ENCODE peak calls at places on chromosomes 3 and 15, in ten cellular contexts. J is AG20443; L is HT-29; M is NCI-H510A treated with DMSO at 0.1 percent for 48 hours; R is Peyer's patch; Q is A673; P is heart left ventricle; X is HEK293T; E is SK-MEL-5; I is stimulated activated CD8-positive, alpha-beta memory T cell treated with anti-CD3 and anti-CD28 coated beads, Interleukin-12 subunit alpha, Interleukin-12 subunit beta, amount 100 ng/mL, for 4 hours. V is an unnamed sample.

GRCh38 chr15:31457161-31457560 is 130.5 kb downstream of the KLF13 start:
- DNase-seq in J (peak; percentile 88), L (no peak), M (no peak), R (no peak), Q (no peak), P (no peak), X (no peak), E (no peak), I (no peak), V (no peak)

GRCh38 chr3:196528639-196529233 is 13.6 kb upstream of the SMCO1 start:
- DNase-seq in J (peak; percentile 90), L (no peak), M (peak; percentile 51), R (peak; percentile 73), Q (peak; percentile 83), P (peak; percentile 78), X (no peak), E (peak; percentile 43), I (peak; percentile 64), V (peak; percentile 79)

GRCh38 chr3:59708202-59708601 is 658.4 kb upstream of the CFAP20DC start:
- DNase-seq in J (no peak), L (no peak), M (no peak), R (no peak), Q (no peak), P (no peak), X (no peak), E (no peak), I (no peak), V (no peak)

GRCh38 chr15:51497806-51498205 is 124.8 kb downstream of the DMXL2 start:
- DNase-seq in J (no peak), L (no peak), M (no peak), R (no peak), Q (peak; percentile 39), P (no peak), X (no peak), E (no peak), I (no peak), V (no peak)

GRCh38 chr3:159252772-159253384 is 451.0 kb downstream of the MFSD1 start:
- DNase-seq in J (peak; percentile 47), L (peak; percentile 80), M (peak; percentile 70), R (no peak), Q (peak; percentile 55), P (no peak), X (peak; percentile 27), E (peak; percentile 76), I (no peak), V (no peak)

GRCh38 chr3:178103140-178103539 is 433.1 kb upstream of the KCNMB2 start:
- DNase-seq in J (no peak), L (no peak), M (no peak), R (no peak), Q (no peak), P (no peak), X (no peak), E (no peak), I (no peak), V (no peak)

GRCh38 chr15:29035571-29036285 is 150.0 kb downstream of the APBA2 start:
- DNase-seq in J (no peak), L (no peak), M (no peak), R (no peak), Q (no peak), P (no peak), X (no peak), E (no peak), I (no peak), V (no peak)

GRCh38 chr15:76905855-76906254 is 715 bp upstream of the SCAPER start:
- DNase-seq in J (no peak), L (no peak), M (no peak), R (no peak), Q (no peak), P (no peak), X (no peak), E (no peak), I (no peak), V (no peak)

GRCh38 chr3:96700322-96701315 is 113.8 kb upstream of the EPHA6 start:
- DNase-seq in J (no peak), L (no peak), M (no peak), R (no peak), Q (no peak), P (no peak), X (no peak), E (peak; percentile 30), I (no peak), V (no peak)

GRCh38 chr3:852033-852432 is 240.8 kb upstream of the CNTN6 start:
- DNase-seq in J (no peak), L (peak; percentile 34), M (peak; percentile 0), R (no peak), Q (peak; percentile 9), P (no peak), X (no peak), E (peak; percentile 57), I (no peak), V (no peak)

GRCh38 chr15:85579957-85580694 is 199.7 kb downstream of the AKAP13 start:
- DNase-seq in J (peak; percentile 73), L (peak; percentile 83), M (no peak), R (peak; percentile 63), Q (no peak), P (peak; percentile 53), X (no peak), E (no peak), I (no peak), V (peak; percentile 64)

GRCh38 chr3:158574646-158575045 is 3.7 kb downstream of the MLF1 start:
- DNase-seq in J (no peak), L (no peak), M (no peak), R (no peak), Q (no peak), P (no peak), X (no peak), E (no peak), I (no peak), V (no peak)

GRCh38 chr3:194570898-194571297 is 62.3 kb downstream of the TMEM44 start:
- DNase-seq in J (no peak), L (peak; percentile 12), M (no peak), R (no peak), Q (no peak), P (no peak), X (no peak), E (no peak), I (no peak), V (no peak)

GRCh38 chr3:150798122-150798618 is 35.2 kb upstream of the SIAH2 start:
- DNase-seq in J (no peak), L (no peak), M (no peak), R (no peak), Q (no peak), P (no peak), X (no peak), E (no peak), I (no peak), V (peak; percentile 14)

GRCh38 chr3:190127797-190128196 is 7.1 kb upstream of the P3H2 start:
- DNase-seq in J (no peak), L (no peak), M (no peak), R (no peak), Q (no peak), P (no peak), X (no peak), E (no peak), I (no peak), V (no peak)

GRCh38 chr3:109685084-109686079 is 348.0 kb upstream of the DPPA4 start:
- DNase-seq in J (peak; percentile 89), L (peak; percentile 85), M (no peak), R (no peak), Q (peak; percentile 45), P (peak; percentile 70), X (no peak), E (peak; percentile 6), I (no peak), V (peak; percentile 43)

GRCh38 chr15:92095691-92096090 is 242.2 kb downstream of the SLCO3A1 start:
- DNase-seq in J (no peak), L (no peak), M (no peak), R (no peak), Q (no peak), P (no peak), X (no peak), E (no peak), I (no peak), V (no peak)

GRCh38 chr3:52784021-52784621 is 6.7 kb downstream of the ITIH1 start:
- DNase-seq in J (no peak), L (no peak), M (no peak), R (no peak), Q (no peak), P (peak; percentile 9), X (no peak), E (no peak), I (no peak), V (no peak)

GRCh38 chr3:24502690-24503089 is 8.0 kb upstream of the THRB start:
- DNase-seq in J (peak; percentile 16), L (no peak), M (no peak), R (no peak), Q (no peak), P (no peak), X (no peak), E (no peak), I (no peak), V (no peak)

GRCh38 chr3:57959407-57960173 is 48.6 kb upstream of the FLNB start:
- DNase-seq in J (peak; percentile 23), L (peak; percentile 22), M (no peak), R (no peak), Q (peak; percentile 50), P (peak; percentile 43), X (no peak), E (no peak), I (no peak), V (no peak)

V was measured in transverse colon.